ENCODE peak calls at places on chromosomes 5 and 9, in four cellular contexts. V is HepG2, L is H1, J is GM12878. E is an unnamed sample.

GRCh38 chr9:134054891-134055811 is 12.7 kb downstream of the BRD3 start:
- DNase-seq in L (no peak), V (no peak), J (no peak), E (no peak)

GRCh38 chr5:113447651-113448050 is 12.9 kb upstream of the TSSK1B start:
- DNase-seq in V (peak; percentile 23), L (no peak), J (no peak), E (no peak)

GRCh38 chr5:58455966-58456365 is 3.9 kb downstream of the PLK2 start:
- DNase-seq in J (no peak), V (no peak), L (no peak), E (no peak)

GRCh38 chr5:139711067-139711851 is 63.1 kb downstream of the CXXC5 start:
- DNase-seq in J (no peak), L (no peak), V (no peak), E (no peak)

GRCh38 chr9:5566054-5566618 is 55.8 kb downstream of the PDCD1LG2 start:
- DNase-seq in L (no peak), V (no peak), J (peak; percentile 91), E (no peak)

GRCh38 chr9:128242828-128243485 is 32.9 kb downstream of the GOLGA2 start:
- DNase-seq in L (no peak), J (no peak), V (no peak), E (no peak)

GRCh38 chr9:27548055-27548741 is 18.6 kb upstream of the MOB3B start:
- DNase-seq in J (no peak), V (no peak), L (no peak), E (no peak)

GRCh38 chr9:19306568-19306967 is 73.5 kb downstream of the RPS6 start:
- DNase-seq in V (no peak), J (no peak), L (no peak), E (no peak)

GRCh38 chr5:92518318-92518913 is 1062.6 kb downstream of the NR2F1-AS1 start:
- DNase-seq in L (no peak), J (peak; percentile 26), V (peak; percentile 12), E (no peak)

GRCh38 chr5:155299342-155300006 is 285.9 kb downstream of the KIF4B start:
- DNase-seq in J (no peak), V (no peak), L (no peak), E (no peak)

GRCh38 chr9:120619751-120620655 is 40.0 kb upstream of the CDK5RAP2 start:
- DNase-seq in J (peak; percentile 16), V (peak; percentile 56), L (no peak), E (peak; percentile 51)

GRCh38 chr5:122680623-122681350 is 94.1 kb upstream of the SNX2 start:
- DNase-seq in V (no peak), J (no peak), L (no peak), E (no peak)

GRCh38 chr5:112529525-112529924 is 110.4 kb upstream of the EPB41L4A start:
- DNase-seq in L (no peak), J (no peak), V (peak; percentile 6), E (no peak)

GRCh38 chr5:167104351-167104750 is 1187.1 kb upstream of the WWC1 start:
- DNase-seq in L (no peak), V (no peak), J (no peak), E (no peak)

GRCh38 chr5:153959134-153959957 is 79.4 kb downstream of the FAM114A2 start:
- DNase-seq in J (no peak), L (peak; percentile 80), V (no peak), E (peak; percentile 75)

GRCh38 chr5:165781703-165782102 is 2276.3 kb downstream of the MAT2B start:
- DNase-seq in J (no peak), V (no peak), L (no peak), E (no peak)

GRCh38 chr5:178542455-178542854 is 47.7 kb downstream of the COL23A1 start:
- DNase-seq in J (no peak), L (no peak), V (no peak), E (no peak)

GRCh38 chr9:136705564-136705963 is 6.8 kb upstream of the DIPK1B start:
- DNase-seq in J (no peak), L (no peak), V (no peak), E (no peak)

GRCh38 chr5:9437741-9438240 is 108.1 kb downstream of the SEMA5A start:
- DNase-seq in L (no peak), J (no peak), V (no peak), E (no peak)

GRCh38 chr5:133116601-133117000 is 64.8 kb downstream of the HSPA4 start:
- DNase-seq in L (no peak), J (no peak), V (no peak), E (no peak)

GRCh38 chr5:140648132-140648432 is 453 bp downstream of the IK start:
- DNase-seq in V (no peak), J (no peak), L (no peak), E (no peak)

GRCh38 chr9:38619556-38620447 is 594 bp downstream of the ANKRD18A start:
- DNase-seq in J (no peak), V (peak; percentile 21), L (no peak), E (no peak)

GRCh38 chr5:138901716-138902115 is 26.6 kb upstream of the LRRTM2 start:
- DNase-seq in V (no peak), L (no peak), J (no peak), E (no peak)

GRCh38 chr9:133927041-133927440 is 65.1 kb downstream of the VAV2 start:
- DNase-seq in J (peak; percentile 49), L (no peak), V (no peak), E (no peak)

GRCh38 chr5:142946547-142947426 is 176.6 kb downstream of the ARHGAP26 start:
- DNase-seq in V (no peak), J (no peak), L (no peak), E (no peak)

DNA sequence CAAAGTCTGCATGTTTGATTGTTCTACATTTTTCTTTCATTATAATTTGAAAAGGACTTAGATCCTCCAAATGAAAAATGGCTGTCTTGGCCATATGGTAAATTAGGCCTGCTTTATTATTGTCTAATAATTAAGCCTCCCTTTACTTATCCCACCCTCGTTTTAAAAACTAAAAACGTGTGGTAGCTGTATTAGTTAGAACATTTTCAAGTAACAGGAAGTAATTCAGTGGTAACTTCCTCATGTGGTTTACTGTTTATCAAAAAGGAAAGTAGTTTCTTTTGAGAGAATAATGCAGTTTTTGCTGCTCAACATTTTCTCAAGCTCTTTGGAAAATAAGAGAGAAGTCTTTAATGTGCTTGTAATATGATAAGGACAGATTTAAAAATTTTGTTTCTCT is 26.0 kb downstream of the ZCCHC7 start:
- DNase-seq in L (no peak), J (peak; percentile 50), V (no peak), E (no peak)
- H3K9ac ChIP-seq in L (no peak overlapping the region), J (peak overlapping the region; percentile 24), V (no peak overlapping the region), E (no peak overlapping the region)

DNA sequence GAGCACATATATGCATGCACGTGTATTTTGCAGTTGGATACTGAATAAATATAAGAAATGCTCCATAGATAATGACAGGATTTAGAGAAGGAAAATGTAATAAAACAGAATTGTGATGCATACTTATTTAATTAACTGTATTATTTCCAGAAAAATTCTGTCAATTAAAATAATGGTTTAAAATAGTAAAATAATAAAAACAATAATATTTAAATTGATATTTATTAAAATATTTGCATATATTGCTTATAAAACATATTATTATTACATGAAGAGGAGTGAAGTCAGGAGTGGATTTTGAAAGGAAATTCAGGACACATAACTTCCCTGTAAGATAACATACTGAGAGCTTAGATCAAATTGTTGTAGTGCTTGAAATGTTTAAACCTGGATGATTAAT is 21.4 kb upstream of the EDIL3 start:
- DNase-seq in J (no peak), V (no peak), L (no peak), E (no peak)
- TF ChIP-seq SUZ12 in J (no peak), V (no peak), L (no peak), E (no peak)

DNA sequence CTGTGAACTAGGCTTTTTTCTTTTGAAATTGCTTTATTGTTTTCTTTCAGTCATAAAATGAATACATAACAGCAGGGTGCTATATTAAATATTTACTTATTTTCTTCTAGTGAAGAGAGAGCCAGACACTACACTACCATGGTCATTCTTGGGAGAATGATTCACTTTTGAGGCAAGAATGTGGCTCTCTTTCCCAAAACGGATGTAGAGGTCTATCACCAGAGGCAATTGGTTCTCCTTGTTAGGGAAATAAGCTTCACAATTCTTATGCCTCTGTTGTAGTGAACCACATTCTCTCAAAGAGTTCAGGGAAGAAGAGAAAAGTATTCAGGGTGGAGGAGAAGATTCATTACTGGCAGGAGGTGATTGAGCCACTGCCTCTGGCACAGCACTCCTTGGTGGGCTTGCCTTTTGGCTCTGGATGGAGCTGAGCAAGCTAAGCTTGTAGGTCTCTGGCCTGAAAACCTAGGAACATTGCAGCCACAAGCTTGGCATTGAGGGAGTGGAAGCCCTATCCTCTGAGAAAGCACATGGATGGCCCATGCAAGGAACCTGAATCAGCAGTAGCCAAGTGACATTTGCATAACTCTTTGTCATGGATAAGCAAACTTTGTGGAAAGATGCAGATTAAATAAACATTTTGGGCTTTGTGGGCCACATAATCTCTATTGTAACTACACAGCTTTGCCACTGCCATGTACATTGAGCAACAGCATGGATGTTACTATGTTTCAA is 179.0 kb upstream of the TNC start:
- DNase-seq in V (no peak), L (no peak), J (no peak), E (peak; percentile 22)
- H3K4me3 ChIP-seq in V (no peak overlapping the region), L (no peak overlapping the region), J (no peak overlapping the region), E (no peak overlapping the region)

GRCh38 chr5:176596689-176597416 is 13.1 kb downstream of the GPRIN1 start:
- DNase-seq in L (no peak), V (no peak), J (no peak), E (no peak)
- H3K9ac ChIP-seq in L (no peak overlapping the region), V (no peak overlapping the region), J (no peak overlapping the region), E (no peak overlapping the region)

DNA sequence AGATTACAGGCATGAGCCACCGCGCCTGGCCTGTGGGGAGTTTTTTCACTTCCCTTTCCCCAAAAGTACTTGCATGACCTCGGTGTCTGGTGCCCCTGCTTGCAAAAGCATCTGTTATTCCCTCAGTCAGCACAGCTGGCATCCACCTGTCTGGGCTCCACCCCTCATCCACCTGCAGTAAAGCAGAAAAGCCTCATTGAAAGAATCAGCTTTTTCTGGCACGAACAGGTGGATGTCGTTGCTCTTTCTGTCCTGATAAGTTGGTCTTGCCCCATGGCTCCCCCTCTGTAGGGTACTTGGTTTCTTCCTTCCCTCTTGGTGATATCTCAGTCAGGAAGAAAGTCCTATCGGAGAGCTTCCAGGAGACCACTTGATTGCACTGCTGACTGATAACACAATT is 37.4 kb downstream of the WWC1 start:
- DNase-seq in L (no peak), V (peak; percentile 70), J (peak; percentile 39), E (peak; percentile 59)
- TF ChIP-seq SUZ12 in L (no peak), V (no peak), J (no peak), E (no peak)

GRCh38 chr5:136081192-136081591 is 51.5 kb upstream of the SMAD5 start:
- DNase-seq in V (no peak), J (no peak), L (no peak), E (no peak)
- H3K4me3 ChIP-seq in V (no peak overlapping the region), J (peak overlapping the region; percentile 62), L (peak overlapping the region; percentile 67), E (no peak overlapping the region)

GRCh38 chr5:582936-583635 is 29.1 kb upstream of the CEP72 start:
- DNase-seq in L (no peak), V (no peak), J (no peak), E (no peak)
- H3K9ac ChIP-seq in L (no peak overlapping the region), V (no peak overlapping the region), J (no peak overlapping the region), E (no peak overlapping the region)

DNA sequence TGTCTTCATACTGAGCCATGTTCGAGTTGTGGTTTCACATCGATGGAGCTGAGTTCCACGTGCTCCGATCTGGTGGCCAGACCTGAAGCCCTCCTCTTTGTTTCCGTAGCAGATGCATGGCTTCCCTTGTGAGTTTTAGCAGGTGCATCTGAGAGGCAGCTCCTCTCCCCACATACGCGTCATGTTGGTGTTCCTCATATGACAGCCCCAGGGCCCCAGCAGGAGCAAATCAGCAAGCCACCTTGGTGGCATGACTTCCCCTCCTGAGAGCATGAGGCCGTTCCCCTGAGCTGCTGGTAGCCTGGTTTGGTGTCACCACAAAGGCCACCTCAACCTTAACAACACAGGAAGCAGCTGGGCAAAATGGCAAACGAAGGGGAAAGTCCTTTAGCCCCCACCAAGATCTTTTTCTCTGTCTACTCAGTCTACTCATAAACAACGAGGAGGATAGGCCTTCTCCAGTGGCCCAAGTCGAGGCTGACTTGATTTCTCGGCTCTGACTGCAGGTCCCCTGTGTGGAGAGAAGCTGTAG is 5.9 kb downstream of the CYFIP2 start:
- DNase-seq in J (peak; percentile 93), V (no peak), L (no peak), E (no peak)
- TF ChIP-seq SUZ12 in J (no peak), V (no peak), L (no peak), E (no peak)

E was measured in NT2/D1.